ENCODE peak calls at places on chromosome 17, in four cellular contexts. R is endothelial cell; F is psoas muscle; C is stimulated activated CD4-positive, alpha-beta T cell treated with anti-CD3 and anti-CD28 coated beads, Interleukin-15, amount 100 ng/mL, for 1 hour. H is an unnamed sample.

GRCh38 chr17:2958706-2959222 is 104.6 kb downstream of the OR1D5 start:
- DNase-seq in R (no peak), F (no peak), C (no peak), H (no peak)

GRCh38 chr17:57929392-57929791 is 25.8 kb downstream of the CUEDC1 start:
- DNase-seq in R (no peak), F (no peak), C (no peak), H (no peak)

GRCh38 chr17:29590261-29590978 is 972 bp upstream of the GIT1 start:
- DNase-seq in R (no peak), F (peak), C (no peak), H (no peak)

GRCh38 chr17:76414334-76415295 is 30.2 kb downstream of the SPHK1 start:
- DNase-seq in R (no peak), F (peak), C (no peak), H (peak)

GRCh38 chr17:76176701-76177574 is 35.9 kb upstream of the FOXJ1 start:
- DNase-seq in R (no peak), F (no peak), C (no peak), H (no peak)

GRCh38 chr17:75182319-75182568 is 515 bp downstream of the SUMO2 start:
- DNase-seq in R (no peak), F (no peak), C (no peak), H (no peak)

GRCh38 chr17:1626333-1626732 is 2.3 kb downstream of the SLC43A2 start:
- DNase-seq in R (no peak), F (no peak), C (no peak), H (no peak)

GRCh38 chr17:75518983-75519540 is 2.7 kb downstream of the TSEN54 start:
- DNase-seq in R (no peak), F (no peak), C (no peak), H (no peak)

GRCh38 chr17:68460096-68460495 is 2.8 kb upstream of the WIPI1 start:
- DNase-seq in R (no peak), F (no peak), C (no peak), H (no peak)

GRCh38 chr17:70654706-70655105 is 485.4 kb downstream of the KCNJ2 start:
- DNase-seq in R (no peak), F (no peak), C (no peak), H (no peak)

GRCh38 chr17:62578757-62579487 is 48.5 kb upstream of the MRC2 start:
- DNase-seq in R (no peak), F (no peak), C (no peak), H (no peak)

H was measured in BE2C.